ENCODE peak calls at places on chromosome 18, in ten cellular contexts. B, D, K, S, C, V, T, F, M and Y are unnamed samples.

GRCh38 chr18:28837100-28837499 is 660.2 kb upstream of the CDH2 start:
- DNase-seq in T (no peak), M (no peak), C (no peak), D (no peak), K (no peak), V (no peak), F (no peak), B (no peak), S (no peak), Y (no peak)

GRCh38 chr18:79798999-79799370 is 1.2 kb downstream of the KCNG2 start:
- DNase-seq in K (no peak), V (no peak), D (no peak), C (no peak), B (no peak), S (no peak), M (peak), F (no peak), T (no peak), Y (no peak)

GRCh38 chr18:23857756-23858155 is 156.8 kb upstream of the TTC39C start:
- DNase-seq in F (no peak), B (no peak), S (no peak), C (no peak), V (peak), K (no peak), D (no peak), T (no peak), M (peak), Y (no peak)

GRCh38 chr18:41155025-41155424 is 800.0 kb upstream of the PIK3C3 start:
- DNase-seq in V (no peak), S (no peak), C (no peak), F (no peak), K (no peak), B (no peak), T (no peak), D (no peak), M (no peak), Y (no peak)

GRCh38 chr18:3062798-3063563 is 50.0 kb upstream of the LPIN2 start:
- DNase-seq in D (peak), M (peak), T (peak), S (peak), C (peak), B (peak), V (peak), F (no peak), K (peak), Y (no peak)

GRCh38 chr18:35502062-35502461 is 4.3 kb upstream of the INO80C start:
- DNase-seq in D (no peak), S (no peak), C (no peak), B (no peak), K (no peak), T (no peak), F (no peak), M (no peak), V (no peak), Y (no peak)

GRCh38 chr18:24672165-24672950 is 211.9 kb downstream of the HRH4 start:
- DNase-seq in F (no peak), C (no peak), V (no peak), D (no peak), S (no peak), T (no peak), B (no peak), M (no peak), K (no peak), Y (no peak)

GRCh38 chr18:830315-830901 is 18.4 kb upstream of the YES1 start:
- DNase-seq in C (no peak), K (peak), T (no peak), D (no peak), F (no peak), S (peak), V (no peak), M (peak), B (peak), Y (no peak)

GRCh38 chr18:63365909-63366269 is 1.1 kb downstream of the KDSR start:
- DNase-seq in C (no peak), F (no peak), D (peak), S (peak), B (peak), M (peak), T (no peak), V (no peak), K (no peak), Y (no peak)

GRCh38 chr18:32391126-32391525 is 79.6 kb downstream of the GAREM1 start:
- DNase-seq in C (no peak), S (no peak), B (no peak), V (no peak), M (no peak), F (no peak), D (no peak), K (no peak), T (no peak), Y (no peak)

GRCh38 chr18:46338761-46339160 is 234.6 kb downstream of the HAUS1 start:
- DNase-seq in B (no peak), M (no peak), D (no peak), S (no peak), T (no peak), F (no peak), V (no peak), K (no peak), C (no peak), Y (no peak)

GRCh38 chr18:74378179-74378682 is 62.6 kb downstream of the C18orf63 start:
- DNase-seq in D (peak), C (no peak), V (peak), T (no peak), F (no peak), M (no peak), S (peak), K (no peak), B (peak), Y (no peak)

GRCh38 chr18:36449451-36449850 is 151.9 kb downstream of the FHOD3 start:
- DNase-seq in V (no peak), F (no peak), S (peak), T (no peak), M (no peak), K (no peak), C (no peak), B (no peak), D (no peak), Y (no peak)

GRCh38 chr18:35682282-35682867 is 100.8 kb downstream of the GALNT1 start:
- DNase-seq in C (no peak), M (no peak), D (no peak), T (no peak), S (peak), B (no peak), K (no peak), V (no peak), F (no peak), Y (no peak)

GRCh38 chr18:30016179-30016578 is 1026.4 kb downstream of the DSC3 start:
- DNase-seq in B (no peak), V (no peak), S (no peak), F (no peak), T (no peak), M (no peak), C (no peak), K (no peak), D (no peak), Y (no peak)

GRCh38 chr18:26556573-26556972 is 8.2 kb upstream of the KCTD1 start:
- DNase-seq in S (peak), F (no peak), C (no peak), D (no peak), B (peak), T (no peak), V (no peak), K (no peak), M (no peak), Y (peak)

GRCh38 chr18:69267895-69268294 is 132.8 kb upstream of the DOK6 start:
- DNase-seq in C (no peak), F (no peak), V (no peak), M (no peak), K (no peak), D (no peak), S (no peak), T (no peak), B (no peak), Y (no peak)

GRCh38 chr18:48324651-48325050 is 84.5 kb downstream of the ZBTB7C start:
- DNase-seq in V (no peak), S (no peak), K (no peak), B (no peak), C (no peak), T (no peak), M (no peak), D (no peak), F (no peak), Y (no peak)

GRCh38 chr18:8283901-8284585 is 325.2 kb upstream of the RAB12 start:
- DNase-seq in T (no peak), F (peak), D (no peak), C (no peak), S (peak), B (no peak), M (peak), V (no peak), K (no peak), Y (no peak)

GRCh38 chr18:79604205-79604912 is 75.2 kb upstream of the CTDP1 start:
- DNase-seq in K (no peak), F (no peak), S (no peak), T (no peak), B (no peak), D (no peak), V (no peak), M (no peak), C (no peak), Y (no peak)

GRCh38 chr18:59769105-59769865 is 72.1 kb upstream of the CCBE1 start:
- DNase-seq in K (no peak), F (no peak), T (no peak), C (no peak), M (peak), S (peak), V (no peak), D (no peak), B (no peak), Y (no peak)

GRCh38 chr18:24704921-24705620 is 244.6 kb downstream of the HRH4 start:
- DNase-seq in K (no peak), D (no peak), S (no peak), T (no peak), B (no peak), M (no peak), F (no peak), C (no peak), V (no peak), Y (no peak)

GRCh38 chr18:54269924-54270844 is 867 bp downstream of the POLI start:
- DNase-seq in F (no peak), V (peak), M (peak), S (peak), T (peak), B (peak), D (no peak), K (peak), C (peak), Y (no peak)

GRCh38 chr18:6022840-6023239 is 127.5 kb upstream of the TMEM200C start:
- DNase-seq in M (no peak), T (no peak), V (no peak), C (no peak), D (no peak), S (peak), K (no peak), F (peak), B (no peak), Y (no peak)

GRCh38 chr18:21914739-21915319 is 174.2 kb downstream of the MIB1 start:
- DNase-seq in S (peak), V (no peak), F (no peak), T (no peak), D (no peak), C (no peak), B (no peak), K (no peak), M (peak), Y (no peak)

GRCh38 chr18:62788891-62789290 is 73.5 kb downstream of the PHLPP1 start:
- DNase-seq in K (no peak), V (no peak), M (no peak), B (no peak), C (no peak), F (no peak), D (no peak), S (no peak), T (no peak), Y (no peak)

GRCh38 chr18:65788373-65788772 is 37.6 kb downstream of the CDH7 start:
- DNase-seq in K (no peak), C (no peak), B (no peak), D (no peak), M (no peak), S (no peak), T (no peak), V (no peak), F (no peak), Y (no peak)

GRCh38 chr18:48928787-48929186 is 22.0 kb downstream of the SMAD7 start:
- DNase-seq in C (no peak), V (peak), S (peak), B (peak), D (no peak), K (peak), M (peak), T (peak), F (no peak), Y (peak)

GRCh38 chr18:2912357-2913299 is 65.8 kb downstream of the EMILIN2 start:
- DNase-seq in D (no peak), F (no peak), S (no peak), V (no peak), B (no peak), C (no peak), T (no peak), M (no peak), K (no peak), Y (no peak)

GRCh38 chr18:61869631-61870030 is 23.2 kb downstream of the RNF152 start:
- DNase-seq in M (no peak), T (no peak), V (no peak), B (no peak), D (no peak), K (no peak), F (no peak), S (no peak), C (no peak), Y (no peak)

GRCh38 chr18:26103579-26103978 is 13.2 kb upstream of the SS18 start:
- DNase-seq in S (no peak), V (peak), K (no peak), D (no peak), B (no peak), T (no peak), M (no peak), C (no peak), F (no peak), Y (no peak)

GRCh38 chr18:44246001-44246400 is 434.7 kb upstream of the SETBP1 start:
- DNase-seq in S (no peak), V (no peak), T (no peak), D (no peak), C (no peak), M (peak), B (no peak), K (no peak), F (no peak), Y (no peak)

GRCh38 chr18:54880706-54881105 is 52.4 kb downstream of the RAB27B start:
- DNase-seq in V (no peak), M (peak), F (no peak), C (no peak), D (no peak), K (no peak), T (no peak), B (no peak), S (peak), Y (no peak)